ENCODE peak calls at places on chromosomes 3 and 15, in six cellular contexts. Z is uterus, A is WERI-Rb-1, W is AG04449, G is upper lobe of right lung, S is suprapubic skin. D is an unnamed sample.

GRCh38 chr15:101540480-101541239 is 51.2 kb upstream of the PCSK6 start:
- DNase-seq in A (no peak), Z (no peak), S (no peak), G (no peak), W (no peak), D (peak)

GRCh38 chr3:23667536-23668429 is 138.0 kb upstream of the UBE2E1 start:
- DNase-seq in A (no peak), W (no peak), Z (no peak), G (no peak), S (no peak), D (no peak)

GRCh38 chr3:17730318-17730967 is 12.0 kb downstream of the TBC1D5 start:
- DNase-seq in A (no peak), Z (no peak), W (peak), S (no peak), G (no peak), D (no peak)

GRCh38 chr3:49725906-49726681 is 2.3 kb upstream of the GMPPB start:
- DNase-seq in S (peak), W (no peak), Z (peak), G (no peak), A (no peak), D (no peak)

GRCh38 chr3:187750041-187750512 is 4.8 kb upstream of the BCL6 start:
- DNase-seq in G (peak), W (no peak), S (no peak), A (no peak), Z (no peak), D (peak)

GRCh38 chr3:110789315-110789714 is 282.3 kb upstream of the NECTIN3 start:
- DNase-seq in G (no peak), A (no peak), Z (no peak), S (no peak), W (peak), D (no peak)

GRCh38 chr15:82313446-82313845 is 35.8 kb downstream of the GOLGA6L10 start:
- DNase-seq in S (no peak), A (no peak), Z (no peak), W (no peak), G (peak), D (peak)

GRCh38 chr3:86723433-86723832 is 267.5 kb downstream of the VGLL3 start:
- DNase-seq in W (no peak), A (no peak), Z (no peak), S (no peak), G (no peak), D (no peak)

GRCh38 chr15:78873796-78874761 is 1.4 kb downstream of the MORF4L1 start:
- DNase-seq in S (no peak), A (no peak), W (no peak), Z (peak), G (no peak), D (no peak)

GRCh38 chr3:159731254-159731653 is 257.4 kb upstream of the IL12A start:
- DNase-seq in Z (no peak), S (no peak), A (no peak), W (no peak), G (no peak), D (no peak)

GRCh38 chr3:109874900-109875735 is 537.8 kb upstream of the DPPA4 start:
- DNase-seq in A (no peak), G (no peak), Z (no peak), S (no peak), W (no peak), D (no peak)

GRCh38 chr15:72774696-72775383 is 8.7 kb downstream of the ADPGK start:
- DNase-seq in S (no peak), W (no peak), A (no peak), Z (no peak), G (no peak), D (no peak)

GRCh38 chr15:70833897-70834765 is 19.8 kb downstream of the LARP6 start:
- DNase-seq in W (no peak), S (no peak), A (no peak), G (no peak), Z (no peak), D (no peak)

GRCh38 chr15:100516592-100517489 is 11.9 kb downstream of the CERS3 start:
- DNase-seq in A (no peak), S (no peak), W (no peak), Z (peak), G (no peak), D (peak)

GRCh38 chr15:61892140-61892539 is 168.1 kb downstream of the VPS13C start:
- DNase-seq in Z (no peak), A (no peak), G (no peak), S (no peak), W (no peak), D (no peak)

GRCh38 chr3:66224220-66224619 is 3.4 kb downstream of the SLC25A26 start:
- DNase-seq in A (no peak), G (no peak), Z (no peak), W (no peak), S (no peak), D (no peak)

DNA sequence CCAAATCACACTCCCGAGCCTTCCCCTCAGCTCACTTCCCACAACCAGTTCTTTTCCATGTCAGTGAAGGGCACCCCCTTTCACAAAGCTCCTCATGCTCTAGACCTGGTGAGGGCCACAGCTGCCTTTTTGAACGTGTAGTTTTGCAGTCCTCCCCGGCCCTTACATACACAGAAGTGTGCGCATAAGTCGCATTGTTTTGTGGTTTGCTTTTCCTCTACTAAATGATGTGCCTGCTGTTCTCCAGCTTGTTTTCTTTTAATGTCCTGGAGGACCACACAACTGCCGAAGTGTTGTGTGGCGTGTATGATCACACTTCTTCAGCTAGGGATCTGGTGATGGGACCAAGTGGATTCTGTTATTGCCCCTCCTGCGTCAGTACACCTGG is 7.6 kb downstream of the C15orf39 start:
- DNase-seq in A (no peak), S (no peak), G (no peak), W (no peak), Z (no peak), D (no peak)
- H3K4me3 ChIP-seq in A (no peak), S (no peak), G (no peak), W (no peak), Z (no peak), D (no peak)

GRCh38 chr3:133804896-133805295 is 719 bp upstream of the SRPRB start:
- DNase-seq in Z (no peak), S (no peak), A (no peak), W (no peak), G (no peak), D (no peak)
- H3K4me3 ChIP-seq in Z (peak), S (no peak), A (peak), W (no peak), G (peak), D (no peak)

GRCh38 chr15:76221085-76221767 is 90.0 kb downstream of the ETFA start:
- DNase-seq in W (no peak), A (no peak), S (no peak), Z (no peak), G (no peak), D (no peak)
- H3K4me3 ChIP-seq in W (no peak), A (no peak), S (no peak), Z (no peak), G (no peak), D (no peak)

DNA sequence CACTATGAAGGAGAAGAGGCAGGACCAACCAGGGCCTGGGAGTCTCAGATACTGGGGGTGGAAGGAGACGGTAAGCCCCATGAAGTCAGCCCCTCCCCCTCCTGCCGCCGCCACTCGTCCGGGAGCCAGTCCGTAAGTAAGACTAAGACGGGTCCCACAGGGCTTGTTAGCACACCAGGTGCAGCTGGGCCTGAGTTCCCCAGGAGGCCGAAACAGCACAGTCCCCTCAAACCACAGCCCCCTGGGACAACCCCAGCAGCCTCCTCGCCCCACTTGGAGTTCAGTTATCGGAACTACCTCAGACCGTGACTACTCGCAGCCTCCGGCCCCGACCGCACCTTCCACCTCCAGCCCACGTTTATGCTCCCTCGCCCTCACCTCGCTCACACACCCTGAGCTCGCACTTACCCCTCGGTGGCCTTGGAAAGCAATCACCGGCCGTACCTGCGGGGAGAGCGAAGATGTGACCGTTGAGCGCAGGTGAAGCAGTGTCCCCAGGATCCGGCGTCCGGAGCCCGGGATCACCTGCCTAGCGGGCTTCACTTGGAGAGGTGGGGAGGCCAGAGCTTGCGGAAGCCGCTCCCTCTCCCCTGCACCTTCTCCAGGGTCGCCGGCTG is 557 bp downstream of the ELL3 start:
- DNase-seq in Z (peak), W (no peak), G (peak), A (no peak), S (no peak), D (no peak)
- H3K4me3 ChIP-seq in Z (peak), W (peak), G (peak), A (no peak), S (peak), D (peak)

DNA sequence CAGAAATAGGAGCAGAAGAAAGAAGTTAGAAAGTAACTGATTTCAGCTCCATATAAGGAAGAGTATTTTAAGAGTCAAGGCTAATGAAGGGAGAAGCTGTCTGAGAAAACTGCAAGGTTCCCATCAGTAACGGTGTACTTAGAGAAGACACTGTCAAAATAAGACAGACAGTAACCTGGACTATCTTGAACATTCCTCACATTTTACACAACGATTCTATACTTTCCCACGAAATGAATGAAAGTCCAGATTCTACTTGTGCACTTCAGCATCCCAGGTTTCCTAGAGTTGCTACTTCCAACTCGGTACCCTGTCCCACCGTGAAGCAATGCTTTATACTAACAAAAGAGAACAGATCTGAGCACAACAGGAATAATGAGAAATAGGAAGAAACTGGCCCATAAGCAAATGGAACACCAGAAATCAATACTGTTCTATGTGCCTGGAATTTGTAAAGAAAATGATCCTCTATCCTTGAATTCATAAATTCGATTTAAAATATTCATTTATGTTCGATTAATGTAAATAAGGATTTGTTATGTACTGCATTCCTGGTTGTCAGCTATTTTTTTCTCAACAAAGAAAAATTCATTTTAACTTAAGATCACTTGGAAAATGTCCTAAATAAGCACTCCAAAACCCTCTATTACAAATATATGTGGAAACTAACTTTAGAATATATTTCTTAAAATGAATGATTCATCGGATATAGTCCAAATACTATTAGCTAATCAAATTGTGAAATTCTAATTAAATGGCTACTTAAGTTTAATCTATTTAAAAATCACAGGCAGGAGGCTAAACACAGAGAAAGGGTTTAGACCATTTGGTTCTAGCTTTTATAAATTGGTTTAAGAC is 1.5 kb downstream of the C3orf70 start:
- DNase-seq in G (no peak), S (no peak), A (no peak), Z (no peak), W (no peak), D (no peak)
- H3K4me3 ChIP-seq in G (peak), S (peak), A (peak), Z (peak), W (peak), D (peak)

D was measured in sigmoid colon.